ENCODE peak calls at places on chromosomes 5 and 9, in four cellular contexts. Z, C, S and W are unnamed samples.
A peak's percentile ranks its signal among the peaks of the same experiment; 100 is the strongest.

GRCh38 chr5:101675510-101675909 is 620.6 kb downstream of the SLCO4C1 start:
- DNase-seq in Z (no peak), C (no peak), S (no peak), W (no peak)

GRCh38 chr5:178212241-178213002 is 8.1 kb downstream of the HNRNPAB start:
- DNase-seq in C (no peak), Z (no peak), S (no peak), W (no peak)

GRCh38 chr9:124550080-124550479 is 42.9 kb upstream of the NR5A1 start:
- DNase-seq in S (no peak), C (no peak), Z (no peak), W (no peak)

GRCh38 chr9:89593776-89594427 is 10.9 kb upstream of the GADD45G start:
- DNase-seq in S (no peak), Z (peak; percentile 83), C (no peak), W (no peak)

GRCh38 chr9:137917795-137918194 is 40.2 kb downstream of the CACNA1B start:
- DNase-seq in C (no peak), S (no peak), Z (no peak), W (no peak)

GRCh38 chr5:41410737-41411136 is 99.7 kb downstream of the PLCXD3 start:
- DNase-seq in C (no peak), Z (no peak), S (no peak), W (no peak)

GRCh38 chr9:112093875-112094227 is 81.2 kb downstream of the SUSD1 start:
- DNase-seq in C (no peak), S (no peak), Z (no peak), W (no peak)

GRCh38 chr9:91436841-91437240 is 13.2 kb upstream of the NFIL3 start:
- DNase-seq in S (no peak), C (no peak), Z (no peak), W (no peak)

GRCh38 chr9:130226112-130226511 is 39.4 kb upstream of the HMCN2 start:
- DNase-seq in Z (peak; percentile 42), C (no peak), S (no peak), W (no peak)

GRCh38 chr5:52693279-52693678 is 94.4 kb upstream of the ITGA1 start:
- DNase-seq in C (no peak), S (no peak), Z (no peak), W (no peak)

GRCh38 chr5:115170128-115170923 is 618 bp upstream of the TRIM36 start:
- DNase-seq in C (no peak), S (no peak), Z (no peak), W (peak; percentile 29)

GRCh38 chr9:77384406-77384805 is 207.1 kb downstream of the VPS13A start:
- DNase-seq in S (no peak), C (no peak), Z (no peak), W (no peak)

GRCh38 chr9:77391834-77392233 is 214.5 kb downstream of the VPS13A start:
- DNase-seq in Z (no peak), C (no peak), S (no peak), W (no peak)

GRCh38 chr9:77386187-77386586 is 208.9 kb downstream of the VPS13A start:
- DNase-seq in S (no peak), C (no peak), Z (no peak), W (no peak)
- H3K4me3 ChIP-seq in S (no peak overlapping the region), C (no peak overlapping the region), Z (no peak overlapping the region), W (no peak overlapping the region)

DNA sequence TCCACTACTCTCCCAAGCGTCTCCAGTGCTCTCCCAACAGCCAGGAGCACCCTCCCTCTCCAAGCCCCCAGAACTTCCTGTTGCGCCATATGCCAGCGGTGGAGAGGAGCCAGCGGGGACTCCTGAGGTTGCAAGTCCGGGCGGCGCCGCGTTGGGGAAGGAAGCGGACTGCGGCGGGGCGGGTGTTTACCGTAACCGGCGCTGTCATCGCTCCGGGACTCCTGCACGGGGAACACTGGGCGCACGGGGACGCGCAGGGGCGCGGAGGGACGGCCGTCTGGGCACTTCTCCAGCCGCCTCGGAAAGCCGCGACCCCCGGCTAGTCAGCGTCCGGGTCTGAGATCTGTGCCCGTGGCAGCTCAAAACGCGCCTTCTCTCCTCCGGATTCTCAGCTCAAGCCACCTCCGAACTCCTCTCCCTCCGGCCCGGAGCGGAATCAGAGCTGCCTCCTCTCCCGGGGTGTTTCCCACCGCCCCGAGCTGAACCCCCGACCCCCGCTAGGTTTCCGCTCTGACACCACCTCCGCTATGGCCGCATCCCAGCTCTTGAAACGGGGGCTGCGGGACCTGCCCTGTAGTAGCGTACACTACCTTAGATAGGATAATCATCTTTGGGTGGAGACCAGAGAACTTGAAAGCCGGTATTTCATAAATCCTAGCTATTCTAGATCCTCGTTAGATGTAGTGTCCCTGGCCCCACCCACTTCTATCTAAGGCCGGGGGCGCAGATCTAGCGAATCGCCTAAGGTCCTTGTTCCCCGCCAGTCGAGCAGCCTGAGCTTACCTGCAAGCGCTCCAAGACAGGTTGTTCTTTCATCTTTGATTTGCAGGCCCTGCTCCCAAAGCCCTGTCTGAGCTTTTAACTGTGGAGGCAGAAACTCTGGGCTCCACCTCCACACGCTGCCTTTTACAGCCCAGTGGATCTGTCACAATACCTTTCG is at the start of gene TRPM6:
- DNase-seq in C (peak; percentile 22), S (peak; percentile 88), Z (peak; percentile 86), W (no peak)
- H3K4me3 ChIP-seq in C (peak within 1 kb of the TSS; percentile 60), S (peak within 1 kb of the TSS; percentile 70), Z (peak within 1 kb of the TSS; percentile 67), W (peak within 1 kb of the TSS; percentile 63)

DNA sequence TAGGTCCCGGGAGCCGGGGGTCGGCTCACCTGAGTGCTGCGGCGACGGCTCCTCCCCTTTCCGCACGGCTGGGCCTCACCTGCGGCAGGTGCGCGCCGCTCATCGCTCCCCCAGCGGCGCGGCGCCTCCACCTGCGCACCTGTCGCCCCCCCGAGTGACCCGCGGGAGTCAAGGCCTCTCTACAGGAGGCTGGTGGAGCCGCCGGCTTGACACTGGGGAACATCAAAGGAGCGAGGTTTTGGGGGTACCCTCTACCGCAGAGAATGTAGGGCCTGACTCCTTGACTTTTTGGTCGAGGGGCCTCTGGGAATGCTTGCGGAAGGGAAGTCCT is 483 bp upstream of the IER5L start:
- DNase-seq in Z (no peak), C (no peak), S (no peak), W (no peak)
- H3K4me3 ChIP-seq in Z (peak overlapping the region; percentile 96), C (peak overlapping the region; percentile 75), S (peak overlapping the region; percentile 79), W (peak overlapping the region; percentile 40)

DNA sequence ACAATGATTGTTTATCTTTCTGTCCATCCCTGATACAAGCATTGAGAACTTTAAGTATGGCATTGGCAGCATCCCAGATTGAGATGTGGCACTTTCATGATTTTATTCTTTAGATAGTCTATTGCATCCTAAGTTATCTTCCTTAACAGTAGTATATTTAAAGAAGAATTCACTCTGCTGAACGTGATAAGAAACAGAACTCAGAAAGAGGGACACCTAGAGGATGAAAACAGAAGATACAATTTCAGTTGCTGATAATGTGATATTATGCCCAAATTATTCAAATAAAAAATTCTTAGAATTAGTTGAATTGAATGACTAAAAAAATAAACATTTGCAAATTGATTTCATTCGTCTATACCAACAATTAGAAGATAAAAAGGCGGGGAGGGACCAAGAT is 218.1 kb upstream of the DMRTA1 start:
- DNase-seq in C (no peak), S (no peak), Z (no peak), W (no peak)
- H3K4me3 ChIP-seq in C (no peak overlapping the region), S (no peak overlapping the region), Z (no peak overlapping the region), W (no peak overlapping the region)